ENCODE peak calls at places on chromosomes 11 and 22, in six cellular contexts. I, E, T, Y, Z and C are unnamed samples.
A peak's percentile ranks its signal among the peaks of the same experiment; 100 is the strongest.

GRCh38 chr22:38802671-38803121 is 8.8 kb upstream of the DNAL4 start:
- DNase-seq in I (no peak), Y (peak; percentile 53), Z (no peak), T (peak; percentile 52), E (no peak), C (peak; percentile 13)

GRCh38 chr11:122808494-122808893 is 29.8 kb upstream of the CRTAM start:
- DNase-seq in Y (no peak), I (no peak), E (no peak), T (no peak), Z (peak; percentile 66), C (no peak)

GRCh38 chr11:15878756-15879155 is 477.6 kb downstream of the SOX6 start:
- DNase-seq in T (no peak), I (no peak), E (no peak), Y (no peak), Z (no peak), C (no peak)

GRCh38 chr11:10392680-10393079 is 62.4 kb upstream of the AMPD3 start:
- DNase-seq in I (no peak), T (no peak), E (no peak), Z (no peak), Y (no peak), C (no peak)

GRCh38 chr11:80096736-80097135 is 655.9 kb upstream of the TENM4 start:
- DNase-seq in Z (no peak), Y (no peak), T (no peak), E (no peak), I (no peak), C (no peak)

GRCh38 chr11:1278766-1279673 is 30.4 kb downstream of the TOLLIP start:
- DNase-seq in E (no peak), I (no peak), Y (no peak), T (no peak), Z (no peak), C (no peak)

GRCh38 chr11:83881428-83881827 is 595.3 kb upstream of the CCDC90B start:
- DNase-seq in I (peak; percentile 4), T (no peak), Z (no peak), E (no peak), Y (no peak), C (no peak)

GRCh38 chr11:35619754-35620640 is 1.7 kb downstream of the FJX1 start:
- DNase-seq in E (no peak), Y (peak; percentile 38), Z (no peak), T (peak; percentile 73), I (peak; percentile 77), C (peak; percentile 31)

GRCh38 chr22:19806213-19807160 is 45.9 kb downstream of the TBX1 start:
- DNase-seq in Y (no peak), Z (no peak), E (no peak), I (peak; percentile 30), T (no peak), C (peak; percentile 91)

GRCh38 chr22:19803736-19804267 is 43.2 kb downstream of the TBX1 start:
- DNase-seq in Z (no peak), E (no peak), Y (no peak), T (no peak), I (peak; percentile 20), C (no peak)

GRCh38 chr22:19807161-19807913 is 46.8 kb downstream of the TBX1 start:
- DNase-seq in Z (no peak), T (no peak), E (no peak), Y (no peak), I (peak; percentile 30), C (no peak)

GRCh38 chr22:19807914-19808872 is 46.5 kb downstream of the GNB1L start:
- DNase-seq in Z (no peak), Y (no peak), E (no peak), I (no peak), T (no peak), C (no peak)

GRCh38 chr22:19805821-19806212 is 45.2 kb downstream of the TBX1 start:
- DNase-seq in E (no peak), T (no peak), Z (no peak), I (peak; percentile 21), Y (no peak), C (no peak)
- TF ChIP-seq GABPA in E (no peak), T (no peak), Z (no peak), I (no peak), Y (no peak), C (no peak)

DNA sequence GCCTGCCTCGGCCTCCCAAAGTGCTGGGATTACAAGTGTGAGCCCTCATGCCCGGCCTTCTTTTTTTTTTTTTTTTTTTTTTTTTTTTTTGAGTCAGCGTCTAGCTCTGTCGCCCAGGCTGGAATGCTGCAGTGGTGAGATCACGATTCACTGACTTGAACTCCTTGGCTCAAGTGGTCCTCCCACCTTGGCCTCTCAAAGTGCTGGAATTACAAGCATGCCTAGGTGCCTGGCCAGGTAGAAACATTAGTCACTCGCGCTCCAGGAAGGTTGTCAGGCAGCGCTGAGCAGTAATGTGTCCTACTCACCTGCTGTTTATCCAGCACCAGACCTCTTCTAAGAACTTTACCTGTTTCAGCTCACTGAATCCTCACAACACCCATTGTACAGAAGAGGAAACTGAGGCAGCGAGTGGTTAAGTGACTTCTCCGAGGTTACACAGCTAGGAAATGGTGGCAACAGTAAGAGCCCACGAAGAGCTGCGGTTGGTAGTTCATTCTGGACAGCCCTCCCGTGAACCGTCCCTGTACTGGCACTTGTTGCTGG is 496 bp upstream of the CST6 start:
- DNase-seq in Y (no peak), Z (no peak), T (no peak), I (no peak), E (no peak), C (no peak)
- TF ChIP-seq GABPA in Y (no peak), Z (no peak), T (no peak), I (no peak), E (no peak), C (no peak)

DNA sequence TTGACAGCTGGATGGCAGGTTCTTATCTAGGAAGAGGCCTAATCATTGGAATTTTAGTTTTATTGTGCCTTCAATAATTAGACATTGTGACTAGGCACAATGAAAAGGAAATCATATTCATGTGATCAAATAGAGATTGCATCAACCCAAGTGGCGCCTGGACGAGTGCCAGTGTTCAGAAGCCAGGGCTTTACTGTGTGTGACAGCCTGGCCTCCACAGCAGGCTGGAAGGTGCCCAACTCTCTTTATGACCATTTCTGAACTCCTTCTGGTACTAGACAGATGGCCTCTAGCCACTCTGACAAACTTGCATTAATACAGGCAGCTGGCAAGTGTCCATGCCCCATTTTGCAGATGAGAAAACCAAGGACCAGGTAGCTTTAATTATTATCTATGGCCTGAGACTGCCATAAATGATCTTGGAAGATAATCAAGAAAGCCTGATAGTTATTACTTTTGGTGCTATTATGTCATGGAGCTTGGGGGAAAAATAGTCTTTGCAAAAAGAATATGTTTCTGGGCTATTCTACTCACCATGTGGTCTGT is 8.3 kb upstream of the POU2AF1 start:
- DNase-seq in I (peak; percentile 64), E (no peak), Z (no peak), T (no peak), Y (no peak), C (no peak)
- TF ChIP-seq GABPA in I (no peak), E (no peak), Z (no peak), T (no peak), Y (no peak), C (no peak)

DNA sequence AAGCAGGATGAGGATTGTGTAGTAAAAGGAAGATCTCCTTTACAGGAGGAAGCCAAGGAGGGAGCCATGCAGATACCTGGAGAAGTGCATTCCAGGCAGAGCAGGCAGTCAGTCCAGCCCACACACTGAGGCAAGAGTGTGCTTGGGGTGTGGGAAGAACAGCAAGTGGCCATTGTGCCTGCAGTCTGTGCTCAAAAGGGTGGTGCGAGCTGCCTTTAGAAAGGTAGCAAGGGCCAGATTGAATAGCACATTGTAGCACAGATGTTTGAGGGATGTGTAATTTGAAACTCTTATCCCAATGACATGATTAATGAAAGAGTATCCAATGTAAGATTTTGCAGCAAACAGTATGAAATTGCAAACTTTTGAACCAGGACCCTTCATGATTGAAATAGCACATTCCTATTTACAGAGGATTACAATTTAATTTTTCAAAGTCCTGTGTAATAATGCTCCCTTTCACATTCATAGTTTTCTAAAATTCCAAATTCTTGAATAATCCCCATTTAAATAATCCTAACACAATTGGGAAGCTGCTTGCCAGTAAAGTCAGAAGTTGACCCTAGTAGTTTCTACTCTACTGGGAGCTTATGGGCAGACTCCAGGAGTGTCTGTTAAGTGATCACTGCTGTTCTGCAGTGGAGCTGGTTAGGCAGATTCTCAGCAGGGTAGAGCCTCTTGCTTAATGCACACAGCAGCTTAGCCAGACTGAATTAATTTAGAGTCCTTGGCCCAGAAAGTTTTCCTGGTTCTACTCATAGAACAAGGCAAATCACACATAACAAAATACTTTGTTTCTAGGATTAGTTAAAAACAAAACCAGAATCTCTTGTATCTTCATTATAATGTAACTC is 78.1 kb downstream of the CYB5R2 start:
- DNase-seq in Y (no peak), I (no peak), Z (no peak), T (no peak), E (no peak), C (no peak)
- TF ChIP-seq GABPA in Y (no peak), I (no peak), Z (no peak), T (no peak), E (no peak), C (no peak)

GRCh38 chr11:104661481-104661880 is 236.8 kb downstream of the CASP12 start:
- DNase-seq in I (no peak), E (no peak), Z (no peak), Y (no peak), T (no peak), C (peak; percentile 0)

GRCh38 chr11:104668797-104669463 is 229.3 kb downstream of the CASP12 start:
- DNase-seq in Y (peak; percentile 58), T (no peak), Z (no peak), I (no peak), E (no peak), C (no peak)

GRCh38 chr11:104663190-104664140 is 234.8 kb downstream of the CASP12 start:
- DNase-seq in T (no peak), E (no peak), Z (no peak), I (no peak), Y (no peak), C (no peak)

GRCh38 chr11:104661901-104662300 is 236.4 kb downstream of the CASP12 start:
- DNase-seq in I (no peak), T (no peak), Y (no peak), Z (no peak), E (no peak), C (no peak)

GRCh38 chr11:104665631-104666030 is 232.6 kb downstream of the CASP12 start:
- DNase-seq in Z (no peak), T (no peak), I (no peak), E (no peak), Y (no peak), C (no peak)
- TF ChIP-seq GABPA in Z (no peak), T (no peak), I (no peak), E (no peak), Y (no peak), C (no peak)